ENCODE peak calls at places on chromosomes 13 and 19, in six cellular contexts. One of them, this sample, is unnamed.

GRCh38 chr19:31499281-31499680 is 150.0 kb upstream of the TSHZ3 start:
- DNase-seq in HCT116: no peak
- DNase-seq in HepG2: no peak
- DNase-seq in NT2/D1: no peak
- DNase-seq in H1: no peak
- DNase-seq in K562: no peak
- DNase-seq in this sample: no peak

GRCh38 chr19:34180273-34180672 is 8.0 kb downstream of the LSM14A start:
- DNase-seq in HepG2: no peak
- DNase-seq in K562: no peak
- DNase-seq in NT2/D1: no peak
- DNase-seq in HCT116: no peak
- DNase-seq in H1: no peak
- DNase-seq in this sample: no peak

GRCh38 chr19:13459351-13459750 is 46.9 kb downstream of the CACNA1A start:
- DNase-seq in HCT116: no peak
- DNase-seq in HepG2: no peak
- DNase-seq in H1: no peak
- DNase-seq in NT2/D1: no peak
- DNase-seq in K562: no peak
- DNase-seq in this sample: no peak

GRCh38 chr19:55958356-55958755 is 10.7 kb downstream of the NLRP8 start:
- DNase-seq in HepG2: peak
- DNase-seq in HCT116: no peak
- DNase-seq in K562: no peak
- DNase-seq in NT2/D1: no peak
- DNase-seq in H1: no peak
- DNase-seq in this sample: no peak

GRCh38 chr19:485122-485521 is 11.2 kb upstream of the MADCAM1 start:
- DNase-seq in H1: no peak
- DNase-seq in K562: no peak
- DNase-seq in HepG2: no peak
- DNase-seq in HCT116: no peak
- DNase-seq in NT2/D1: no peak
- DNase-seq in this sample: no peak

GRCh38 chr13:45928843-45929242 is 77.3 kb upstream of the SIAH3 start:
- DNase-seq in NT2/D1: no peak
- DNase-seq in H1: no peak
- DNase-seq in HCT116: no peak
- DNase-seq in HepG2: no peak
- DNase-seq in K562: no peak
- DNase-seq in this sample: no peak

GRCh38 chr13:95485045-95485517 is 67.4 kb upstream of the CLDN10 start:
- DNase-seq in K562: peak
- DNase-seq in HepG2: peak
- DNase-seq in NT2/D1: no peak
- DNase-seq in HCT116: no peak
- DNase-seq in H1: no peak
- DNase-seq in this sample: no peak

GRCh38 chr19:56660381-56661105 is 11.0 kb downstream of the ZNF835 start:
- DNase-seq in NT2/D1: no peak
- DNase-seq in H1: no peak
- DNase-seq in HCT116: no peak
- DNase-seq in HepG2: no peak
- DNase-seq in K562: no peak
- DNase-seq in this sample: no peak

GRCh38 chr19:49389406-49389805 is 1.4 kb downstream of the KASH5 start:
- DNase-seq in NT2/D1: no peak
- DNase-seq in H1: no peak
- DNase-seq in HepG2: no peak
- DNase-seq in K562: no peak
- DNase-seq in HCT116: no peak
- DNase-seq in this sample: no peak

GRCh38 chr19:58551123-58551497 is 3.8 kb downstream of the CHMP2A start:
- DNase-seq in H1: no peak
- DNase-seq in HCT116: no peak
- DNase-seq in K562: no peak
- DNase-seq in NT2/D1: no peak
- DNase-seq in HepG2: no peak
- DNase-seq in this sample: no peak

GRCh38 chr13:48078251-48078656 is 16.6 kb downstream of the MED4 start:
- DNase-seq in H1: no peak
- DNase-seq in HepG2: peak
- DNase-seq in HCT116: peak
- DNase-seq in K562: no peak
- DNase-seq in NT2/D1: no peak
- DNase-seq in this sample: peak

GRCh38 chr13:28297341-28297740 is 159.0 kb downstream of the PAN3 start:
- DNase-seq in H1: no peak
- DNase-seq in NT2/D1: peak
- DNase-seq in K562: no peak
- DNase-seq in HCT116: no peak
- DNase-seq in HepG2: no peak
- DNase-seq in this sample: no peak

GRCh38 chr13:90217275-90217674 is 1130.2 kb upstream of the MIR17HG start:
- DNase-seq in K562: no peak
- DNase-seq in HepG2: no peak
- DNase-seq in NT2/D1: no peak
- DNase-seq in HCT116: no peak
- DNase-seq in H1: no peak
- DNase-seq in this sample: no peak

GRCh38 chr13:74661851-74662250 is 527.6 kb upstream of the KLF12 start:
- DNase-seq in H1: no peak
- DNase-seq in HCT116: no peak
- DNase-seq in NT2/D1: no peak
- DNase-seq in K562: no peak
- DNase-seq in HepG2: no peak
- DNase-seq in this sample: no peak

GRCh38 chr13:68232351-68233130 is 1002.4 kb upstream of the PCDH9 start:
- DNase-seq in NT2/D1: no peak
- DNase-seq in HepG2: no peak
- DNase-seq in K562: no peak
- DNase-seq in H1: no peak
- DNase-seq in HCT116: no peak
- DNase-seq in this sample: no peak

DNA sequence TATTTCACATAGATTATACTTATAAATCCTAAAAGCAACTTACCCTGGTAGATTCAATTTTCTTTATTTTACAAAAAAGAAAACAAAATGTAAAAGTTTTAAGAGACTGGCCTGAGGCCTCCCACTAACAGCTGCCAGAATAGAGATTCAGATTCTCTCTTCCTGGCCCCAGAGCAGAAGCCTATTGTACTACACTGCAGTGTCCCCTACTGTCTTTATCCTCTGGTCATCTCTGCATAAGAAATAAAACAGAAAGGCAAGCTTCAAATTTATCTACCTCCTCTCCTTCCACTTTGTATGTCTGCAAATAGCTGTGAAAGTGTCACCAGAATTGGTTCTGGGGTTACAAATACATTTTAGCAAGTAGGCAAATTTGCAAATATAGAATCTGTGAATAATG is 1004.1 kb upstream of the PCDH9 start:
- DNase-seq in NT2/D1: no peak
- DNase-seq in K562: no peak
- DNase-seq in HepG2: no peak
- DNase-seq in HCT116: no peak
- DNase-seq in H1: no peak
- DNase-seq in this sample: no peak
- TF ChIP-seq ZNF274 in NT2/D1: no peak
- TF ChIP-seq ZNF274 in K562: no peak
- TF ChIP-seq ZNF274 in HepG2: no peak
- TF ChIP-seq ZNF274 in HCT116: no peak
- TF ChIP-seq ZNF274 in H1: no peak
- TF ChIP-seq ZNF274 in this sample: no peak

DNA sequence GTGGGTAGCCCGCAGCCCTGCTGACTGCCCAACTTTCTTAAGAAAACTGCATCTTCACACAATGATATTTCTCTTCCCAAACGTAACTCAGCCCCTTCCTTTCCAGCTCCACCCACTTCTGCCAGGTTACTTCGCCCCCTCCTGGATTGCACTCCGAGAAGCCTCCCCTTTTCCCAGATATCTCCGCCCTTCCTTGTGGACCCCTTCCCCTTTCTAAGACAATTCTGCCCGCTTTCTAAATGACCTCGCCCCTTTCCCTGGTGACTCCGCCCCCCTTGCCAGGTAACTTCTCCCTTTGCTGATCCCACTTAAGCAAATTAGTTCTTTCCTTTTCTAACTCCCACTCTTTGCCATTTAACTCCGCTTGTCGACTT is 2.6 kb downstream of the VSIG10L start:
- DNase-seq in HepG2: no peak
- DNase-seq in HCT116: no peak
- DNase-seq in K562: no peak
- DNase-seq in H1: peak
- DNase-seq in NT2/D1: peak
- DNase-seq in this sample: no peak
- TF ChIP-seq ZNF274 in HepG2: no peak
- TF ChIP-seq ZNF274 in HCT116: no peak
- TF ChIP-seq ZNF274 in K562: no peak
- TF ChIP-seq ZNF274 in H1: no peak
- TF ChIP-seq ZNF274 in NT2/D1: no peak
- TF ChIP-seq ZNF274 in this sample: no peak

DNA sequence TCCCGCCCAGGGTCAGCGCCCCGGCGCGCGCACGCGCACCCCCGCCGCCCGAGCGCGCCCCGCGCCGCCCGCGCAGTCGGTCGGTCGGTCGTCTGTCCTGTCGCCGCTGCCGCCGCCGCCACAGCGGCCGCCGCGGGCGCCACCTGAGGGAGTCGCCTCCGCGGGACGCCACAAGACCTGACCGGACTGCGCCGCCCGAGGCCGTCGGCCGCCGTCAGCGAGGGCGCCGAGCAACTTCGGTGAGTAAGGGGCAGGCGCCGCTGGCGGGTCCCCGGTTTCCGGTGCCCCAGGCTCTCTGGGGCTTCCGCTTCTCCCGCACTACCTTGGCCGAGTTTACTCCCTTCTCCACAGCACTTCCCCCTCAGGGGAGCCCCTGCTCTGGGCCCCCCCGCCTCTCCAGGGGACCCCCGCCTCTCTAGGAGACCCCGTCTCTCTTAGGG is 19.6 kb upstream of the GATAD2A start:
- DNase-seq in H1: no peak
- DNase-seq in HepG2: no peak
- DNase-seq in NT2/D1: no peak
- DNase-seq in HCT116: no peak
- DNase-seq in K562: no peak
- DNase-seq in this sample: no peak
- TF ChIP-seq ZNF274 in H1: no peak
- TF ChIP-seq ZNF274 in HepG2: no peak
- TF ChIP-seq ZNF274 in NT2/D1: no peak
- TF ChIP-seq ZNF274 in HCT116: no peak
- TF ChIP-seq ZNF274 in K562: no peak
- TF ChIP-seq ZNF274 in this sample: no peak

DNA sequence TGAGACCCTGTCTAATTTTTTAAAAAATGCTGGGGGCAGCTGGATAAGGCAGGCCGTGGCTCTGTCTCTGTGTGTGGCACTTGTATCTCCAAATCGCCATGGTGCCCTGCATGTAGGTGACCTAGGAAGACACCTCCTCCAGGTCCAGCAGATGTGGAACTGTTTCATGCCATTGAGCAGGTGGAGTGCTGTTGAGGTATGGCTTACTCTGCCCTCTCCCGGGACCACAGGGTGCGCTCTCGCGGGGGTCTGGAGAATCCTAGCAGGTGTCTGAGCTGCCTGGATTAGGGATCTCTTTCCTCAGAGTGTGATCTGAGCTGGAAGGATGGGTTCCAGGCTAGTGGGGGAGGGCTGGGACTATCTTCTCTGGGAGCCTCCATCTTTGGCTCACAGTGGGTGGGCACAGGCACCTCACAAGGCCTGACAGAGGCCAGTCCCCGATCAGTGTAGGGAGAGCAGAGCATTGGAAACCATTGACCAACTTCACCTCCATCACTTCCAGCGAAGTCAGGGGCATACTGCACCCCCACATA is 67.7 kb upstream of the TM9SF2 start:
- DNase-seq in HCT116: no peak
- DNase-seq in K562: no peak
- DNase-seq in H1: no peak
- DNase-seq in HepG2: no peak
- DNase-seq in NT2/D1: no peak
- DNase-seq in this sample: no peak
- TF ChIP-seq ZNF274 in HCT116: no peak
- TF ChIP-seq ZNF274 in K562: no peak
- TF ChIP-seq ZNF274 in H1: no peak
- TF ChIP-seq ZNF274 in HepG2: no peak
- TF ChIP-seq ZNF274 in NT2/D1: no peak
- TF ChIP-seq ZNF274 in this sample: no peak

GRCh38 chr19:10419646-10420443 is 493 bp upstream of the PDE4A start:
- DNase-seq in HepG2: no peak
- DNase-seq in HCT116: peak
- DNase-seq in NT2/D1: peak
- DNase-seq in H1: peak
- DNase-seq in K562: peak
- DNase-seq in this sample: no peak
- TF ChIP-seq ZNF274 in HepG2: no peak
- TF ChIP-seq ZNF274 in HCT116: no peak
- TF ChIP-seq ZNF274 in NT2/D1: no peak
- TF ChIP-seq ZNF274 in H1: no peak
- TF ChIP-seq ZNF274 in K562: no peak
- TF ChIP-seq ZNF274 in this sample: no peak

GRCh38 chr13:38398810-38399493 is 49.3 kb downstream of the UFM1 start:
- DNase-seq in K562: no peak
- DNase-seq in H1: no peak
- DNase-seq in HCT116: no peak
- DNase-seq in NT2/D1: no peak
- DNase-seq in HepG2: no peak
- DNase-seq in this sample: no peak

GRCh38 chr13:38399540-38399939 is 49.9 kb downstream of the UFM1 start:
- DNase-seq in K562: no peak
- DNase-seq in H1: no peak
- DNase-seq in HCT116: no peak
- DNase-seq in NT2/D1: no peak
- DNase-seq in HepG2: no peak
- DNase-seq in this sample: no peak

GRCh38 chr13:38391341-38391740 is 41.7 kb downstream of the UFM1 start:
- DNase-seq in NT2/D1: no peak
- DNase-seq in HCT116: no peak
- DNase-seq in HepG2: no peak
- DNase-seq in K562: no peak
- DNase-seq in H1: no peak
- DNase-seq in this sample: no peak

GRCh38 chr13:38394777-38395504 is 45.3 kb downstream of the UFM1 start:
- DNase-seq in HepG2: no peak
- DNase-seq in K562: no peak
- DNase-seq in H1: no peak
- DNase-seq in NT2/D1: no peak
- DNase-seq in HCT116: no peak
- DNase-seq in this sample: no peak

GRCh38 chr13:38395505-38395803 is 45.8 kb downstream of the UFM1 start:
- DNase-seq in HepG2: no peak
- DNase-seq in NT2/D1: no peak
- DNase-seq in HCT116: no peak
- DNase-seq in K562: no peak
- DNase-seq in H1: no peak
- DNase-seq in this sample: no peak
- TF ChIP-seq ZNF274 in HepG2: no peak
- TF ChIP-seq ZNF274 in NT2/D1: no peak
- TF ChIP-seq ZNF274 in HCT116: no peak
- TF ChIP-seq ZNF274 in K562: no peak
- TF ChIP-seq ZNF274 in H1: no peak
- TF ChIP-seq ZNF274 in this sample: no peak